ENCODE peak calls at places on chromosomes 4 and X, in eight cellular contexts. I is suprapubic skin, W is stomach, X is sigmoid colon, O is upper lobe of left lung, K is transverse colon, E is breast epithelium, V is prostate gland. C is an unnamed sample.
A peak's percentile ranks its signal among the peaks of the same experiment; 100 is the strongest.

GRCh38 chr4:99801005-99801699 is 15.5 kb upstream of the DAPP1 start:
- DNase-seq in I (no peak), W (no peak), X (no peak), O (no peak), K (no peak), E (no peak), V (no peak), C (no peak)

GRCh38 chr4:40395166-40395900 is 60.2 kb downstream of the CHRNA9 start:
- DNase-seq in I (no peak), W (peak; percentile 66), X (no peak), O (no peak), K (no peak), E (no peak), V (no peak), C (no peak)

GRCh38 chrX:23888887-23889501 is 18.7 kb downstream of the APOO start:
- DNase-seq in I (no peak), W (no peak), X (no peak), O (no peak), K (no peak), E (no peak), V (peak; percentile 12), C (no peak)

GRCh38 chr4:124640037-124640730 is 72.3 kb downstream of the ANKRD50 start:
- DNase-seq in I (no peak), W (peak; percentile 50), X (no peak), O (no peak), K (no peak), E (peak; percentile 29), V (no peak), C (no peak)

GRCh38 chr4:38099020-38099600 is 138.9 kb downstream of the PTTG2 start:
- DNase-seq in I (no peak), W (no peak), X (no peak), O (no peak), K (no peak), E (no peak), V (peak; percentile 35), C (no peak)

GRCh38 chr4:40552536-40552935 is 77.1 kb downstream of the RBM47 start:
- DNase-seq in I (no peak), W (no peak), X (no peak), O (no peak), K (no peak), E (peak; percentile 20), V (peak; percentile 45), C (no peak)

GRCh38 chr4:99054428-99054994 is 34.1 kb downstream of the ADH5 start:
- DNase-seq in I (no peak), W (no peak), X (no peak), O (no peak), K (no peak), E (no peak), V (no peak), C (no peak)

GRCh38 chrX:153631346-153631745 is 15.7 kb upstream of the DUSP9 start:
- DNase-seq in I (no peak), W (no peak), X (no peak), O (no peak), K (no peak), E (no peak), V (no peak), C (no peak)

GRCh38 chr4:168514249-168514852 is 17.5 kb downstream of the PALLD start:
- DNase-seq in I (no peak), W (no peak), X (no peak), O (no peak), K (no peak), E (no peak), V (no peak), C (no peak)

GRCh38 chr4:185685804-185686203 is 126.2 kb downstream of the SORBS2 start:
- DNase-seq in I (no peak), W (no peak), X (no peak), O (no peak), K (no peak), E (no peak), V (no peak), C (no peak)

GRCh38 chr4:142812091-142812490 is 34.0 kb downstream of the INPP4B start:
- DNase-seq in I (no peak), W (no peak), X (no peak), O (no peak), K (no peak), E (no peak), V (no peak), C (no peak)

DNA sequence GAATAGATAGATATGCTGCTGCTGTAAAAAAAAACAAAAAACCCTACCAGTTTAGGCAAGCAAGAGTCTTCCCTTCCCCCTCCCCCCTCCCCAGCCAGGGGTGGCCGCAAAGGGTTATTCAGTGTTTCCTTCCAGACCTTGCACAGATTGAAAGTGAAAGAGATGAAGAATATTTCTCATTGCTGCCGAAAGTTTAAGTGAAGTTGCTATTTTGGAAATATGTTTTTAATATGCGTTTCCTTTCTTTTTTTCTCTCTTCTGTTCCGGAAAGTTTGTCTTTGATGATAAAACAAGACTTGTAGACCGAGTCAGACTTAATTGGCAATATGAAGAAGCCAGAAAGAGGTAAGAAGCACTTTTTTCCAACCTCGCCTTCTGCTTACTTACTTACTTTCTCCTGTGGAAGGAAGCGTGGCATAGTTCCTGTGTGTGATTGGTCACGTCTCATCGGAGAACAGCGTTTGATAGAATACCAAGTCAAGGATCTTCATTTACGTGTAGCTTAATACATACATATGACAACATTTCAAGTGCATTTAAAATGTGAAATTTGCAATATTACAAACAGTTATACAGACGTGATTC is 58.4 kb upstream of the CLCN4 start:
- DNase-seq in I (no peak), W (no peak), X (no peak), O (peak; percentile 15), K (no peak), E (no peak), V (no peak), C (no peak)
- H3K4me1 ChIP-seq in I (peaks cover 7% of the 10 kb centered on the region), W (peaks cover 9% of the 10 kb centered on the region), X (peaks cover 6% of the 10 kb centered on the region), O (peaks cover 12% of the 10 kb centered on the region), K (peaks cover 20% of the 10 kb centered on the region), E (no peaks in the 10 kb centered on the region), V (no peaks in the 10 kb centered on the region), C (peaks cover 48% of the 10 kb centered on the region)

DNA sequence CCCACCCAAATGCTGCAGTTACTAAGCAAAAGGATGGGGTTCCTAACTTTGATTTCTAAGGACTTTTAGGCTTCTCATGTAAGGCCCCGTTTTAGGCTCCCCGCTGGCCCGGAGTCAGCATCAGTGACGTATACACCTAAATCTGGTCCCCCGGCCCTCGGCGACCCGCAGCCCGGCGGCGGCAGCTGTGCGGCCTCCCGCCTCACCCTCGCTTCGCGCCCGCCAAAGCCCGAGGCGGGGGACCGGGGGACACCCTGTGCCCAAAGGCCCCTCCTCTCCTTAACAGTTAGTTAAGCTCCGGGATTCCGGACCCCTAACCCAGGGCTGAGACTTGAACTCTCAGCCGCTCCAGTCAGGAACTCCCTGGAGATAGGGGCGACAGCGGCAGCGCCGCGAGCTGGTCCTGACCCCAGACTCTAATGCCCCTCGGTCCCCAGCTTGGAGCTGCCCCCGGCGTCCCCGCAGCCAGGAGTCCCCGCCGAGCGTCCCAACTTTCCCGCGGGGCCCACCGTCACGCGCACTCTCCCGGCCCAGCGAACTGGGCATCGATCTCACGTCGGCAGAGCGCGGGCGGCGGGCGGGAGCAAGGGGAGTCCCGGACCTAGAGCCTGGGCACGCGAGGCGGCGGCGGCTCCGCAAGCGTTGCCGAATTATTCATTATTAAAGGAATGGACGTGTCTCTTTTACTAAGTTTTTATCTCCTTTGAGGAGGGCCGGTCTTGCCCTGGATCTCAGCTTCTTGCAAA is 1.5 kb upstream of the NR3C2 start:
- DNase-seq in I (no peak), W (peak; percentile 44), X (peak; percentile 83), O (no peak), K (peak; percentile 40), E (peak; percentile 36), V (peak; percentile 14), C (no peak)
- H3K27me3 ChIP-seq in I (no peaks in the 10 kb centered on the region), W (no peaks in the 10 kb centered on the region), X (no peaks in the 10 kb centered on the region), O (no peaks in the 10 kb centered on the region), K (no peaks in the 10 kb centered on the region), E (no peaks in the 10 kb centered on the region), V (no peaks in the 10 kb centered on the region), C (no peaks in the 10 kb centered on the region)

GRCh38 chr4:147453561-147454141 is 27.2 kb upstream of the EDNRA start:
- DNase-seq in I (no peak), W (no peak), X (no peak), O (no peak), K (no peak), E (no peak), V (no peak), C (no peak)
- TF ChIP-seq POLR2AphosphoS5 in I (no peak), W (no peak), X (no peak), O (no peak), K (no peak), E (no peak), V (no peak), C (no peak)

DNA sequence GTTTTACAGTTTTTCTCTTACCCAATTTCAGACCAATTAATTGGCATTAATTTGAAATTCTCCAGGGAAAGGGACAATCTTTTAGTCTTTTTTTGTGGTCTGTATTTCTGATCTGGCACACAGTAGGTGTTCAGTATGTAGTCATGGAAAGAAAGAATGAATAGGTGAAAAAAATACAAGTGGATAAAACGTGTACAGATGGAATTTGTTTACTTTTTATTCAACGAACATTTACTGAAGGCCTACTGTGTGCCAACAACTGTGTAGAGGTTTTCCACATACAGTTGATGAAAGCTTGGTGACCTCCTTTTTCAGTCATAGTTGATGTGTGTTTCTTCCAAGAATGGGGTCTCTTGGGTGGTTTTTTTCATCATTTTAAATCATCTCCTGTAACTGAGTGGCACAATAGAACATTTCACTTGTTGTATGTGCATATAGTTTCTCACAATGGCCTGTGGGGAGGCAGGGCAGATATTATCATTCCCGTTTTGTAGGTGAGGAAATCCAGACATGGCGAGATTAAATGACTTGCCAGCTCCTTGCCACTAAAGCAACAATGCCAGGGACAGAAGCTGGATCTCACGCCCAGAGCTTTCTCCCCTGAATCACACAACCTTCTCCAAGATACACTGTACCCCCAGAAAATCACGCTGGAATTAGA is 102.4 kb downstream of the CEP135 start:
- DNase-seq in I (no peak), W (no peak), X (no peak), O (no peak), K (no peak), E (no peak), V (no peak), C (no peak)
- H3K4me1 ChIP-seq in I (peaks cover 16% of the 10 kb centered on the region), W (peaks cover 30% of the 10 kb centered on the region), X (peaks cover 16% of the 10 kb centered on the region), O (peaks cover 20% of the 10 kb centered on the region), K (peaks cover 35% of the 10 kb centered on the region), E (no peaks in the 10 kb centered on the region), V (no peaks in the 10 kb centered on the region), C (peaks cover 21% of the 10 kb centered on the region)

GRCh38 chrX:132489256-132490085 is 633 bp upstream of the MBNL3 start:
- DNase-seq in I (no peak), W (peak; percentile 78), X (peak; percentile 74), O (peak; percentile 71), K (peak; percentile 81), E (peak; percentile 27), V (peak; percentile 26), C (no peak)
- H3K27me3 ChIP-seq in I (no peaks in the 10 kb centered on the region), W (no peaks in the 10 kb centered on the region), X (peaks cover 3% of the 10 kb centered on the region), O (no peaks in the 10 kb centered on the region), K (no peaks in the 10 kb centered on the region), E (peaks cover 40% of the 10 kb centered on the region), V (no peaks in the 10 kb centered on the region), C (peaks cover 8% of the 10 kb centered on the region)

DNA sequence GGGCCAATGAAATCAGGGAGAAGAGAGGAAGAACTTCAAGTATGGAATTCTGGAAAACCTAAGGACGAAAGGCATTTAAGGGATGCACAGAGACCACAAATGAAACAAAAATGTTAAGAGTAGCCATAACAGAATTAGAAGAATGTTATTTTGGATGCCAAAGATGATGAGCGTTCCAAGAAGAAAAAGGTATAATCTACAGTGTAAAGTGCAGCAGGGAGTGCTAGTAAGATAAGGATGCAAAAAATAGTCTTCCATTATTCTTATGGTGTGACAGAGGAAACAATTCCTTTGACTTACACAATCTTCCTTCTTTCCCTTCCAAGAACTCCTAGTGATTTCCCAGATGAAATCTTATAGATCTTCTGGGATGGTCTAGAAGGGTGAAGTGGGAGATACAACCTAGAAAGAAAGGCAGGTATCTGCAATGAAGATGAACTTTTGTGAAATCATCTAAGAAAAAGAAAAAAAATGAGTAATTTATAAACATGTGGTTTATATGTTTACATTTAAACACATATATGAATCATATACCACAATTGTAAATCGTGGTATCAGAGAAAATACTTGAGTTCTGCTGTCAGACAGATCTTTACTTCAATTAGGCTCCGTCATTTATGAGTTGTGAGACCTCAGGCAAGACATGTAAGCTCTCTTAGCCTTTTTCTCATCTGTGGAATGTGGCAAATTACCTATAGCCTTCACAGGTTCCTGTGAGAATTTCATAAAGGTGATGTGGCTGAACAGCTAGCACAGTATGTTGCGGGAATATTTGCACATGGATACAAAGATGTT is 8.1 kb downstream of the MORF4L2 start:
- DNase-seq in I (no peak), W (no peak), X (no peak), O (no peak), K (no peak), E (no peak), V (no peak), C (no peak)
- TF ChIP-seq POLR2AphosphoS5 in I (no peak), W (no peak), X (no peak), O (no peak), K (no peak), E (no peak), V (no peak), C (no peak)